ENCODE peak calls at places on chromosomes 2 and 18, in ten cellular contexts. B, U, K, Z, Y, X, O, P, H and F are unnamed samples.

GRCh38 chr18:59783138-59783537 is 85.9 kb upstream of the CCBE1 start:
- DNase-seq in B (no peak), U (no peak), K (peak), Z (no peak), Y (peak), X (no peak), O (peak), P (peak), H (peak), F (peak)

GRCh38 chr2:11368059-11368572 is 23.7 kb upstream of the ROCK2 start:
- DNase-seq in B (peak), U (no peak), K (no peak), Z (no peak), Y (no peak), X (no peak), O (no peak), P (no peak), H (no peak), F (no peak)

GRCh38 chr18:46414863-46415262 is 242.2 kb downstream of the LOXHD1 start:
- DNase-seq in B (no peak), U (no peak), K (no peak), Z (no peak), Y (no peak), X (no peak), O (no peak), P (no peak), H (no peak), F (no peak)

GRCh38 chr2:109049022-109049421 is 60.0 kb upstream of the EDAR start:
- DNase-seq in B (no peak), U (no peak), K (no peak), Z (no peak), Y (no peak), X (no peak), O (no peak), P (no peak), H (no peak), F (no peak)

GRCh38 chr2:62573137-62573731 is 67.2 kb upstream of the TMEM17 start:
- DNase-seq in B (no peak), U (no peak), K (no peak), Z (no peak), Y (no peak), X (no peak), O (no peak), P (no peak), H (peak), F (no peak)

GRCh38 chr18:2207294-2207693 is 364.0 kb downstream of the METTL4 start:
- DNase-seq in B (no peak), U (no peak), K (no peak), Z (no peak), Y (no peak), X (no peak), O (no peak), P (no peak), H (no peak), F (no peak)

GRCh38 chr18:44536619-44537018 is 144.1 kb upstream of the SETBP1 start:
- DNase-seq in B (no peak), U (no peak), K (no peak), Z (no peak), Y (peak), X (no peak), O (no peak), P (no peak), H (no peak), F (no peak)

GRCh38 chr2:178980815-178981214 is 69.1 kb downstream of the CCDC141 start:
- DNase-seq in B (no peak), U (no peak), K (no peak), Z (no peak), Y (no peak), X (no peak), O (no peak), P (no peak), H (no peak), F (no peak)

GRCh38 chr2:188598551-188598950 is 306.9 kb downstream of the GULP1 start:
- DNase-seq in B (no peak), U (no peak), K (no peak), Z (no peak), Y (no peak), X (no peak), O (no peak), P (no peak), H (no peak), F (no peak)

GRCh38 chr2:86073225-86073624 is 32.5 kb downstream of the POLR1A start:
- DNase-seq in B (no peak), U (no peak), K (no peak), Z (no peak), Y (no peak), X (no peak), O (peak), P (no peak), H (no peak), F (no peak)

GRCh38 chr2:66661253-66662173 is 226.6 kb downstream of the MEIS1 start:
- DNase-seq in B (no peak), U (no peak), K (no peak), Z (no peak), Y (no peak), X (no peak), O (no peak), P (no peak), H (no peak), F (no peak)

GRCh38 chr18:67142604-67143003 is 373.9 kb downstream of the DSEL start:
- DNase-seq in B (no peak), U (no peak), K (no peak), Z (no peak), Y (no peak), X (no peak), O (no peak), P (no peak), H (no peak), F (no peak)

GRCh38 chr2:73776869-73777519 is 2.9 kb downstream of the DUSP11 start:
- DNase-seq in B (no peak), U (no peak), K (peak), Z (peak), Y (no peak), X (peak), O (no peak), P (no peak), H (no peak), F (no peak)

GRCh38 chr2:233654501-233654900 is 17.2 kb upstream of the UGT1A9 start:
- DNase-seq in B (no peak), U (no peak), K (no peak), Z (no peak), Y (no peak), X (no peak), O (no peak), P (no peak), H (no peak), F (no peak)

GRCh38 chr2:52269696-52270485 is 1238.0 kb upstream of the NRXN1 start:
- DNase-seq in B (no peak), U (no peak), K (peak), Z (no peak), Y (no peak), X (no peak), O (no peak), P (no peak), H (peak), F (no peak)

GRCh38 chr2:47559079-47559684 is 156.2 kb downstream of the MSH2 start:
- DNase-seq in B (no peak), U (no peak), K (peak), Z (no peak), Y (no peak), X (peak), O (no peak), P (peak), H (no peak), F (peak)

GRCh38 chr18:72544092-72544886 is at the start of gene CBLN2:
- DNase-seq in B (peak), U (peak), K (peak), Z (no peak), Y (peak), X (peak), O (peak), P (peak), H (peak), F (peak)

GRCh38 chr2:239934571-239935171 is 90.5 kb downstream of the NDUFA10 start:
- DNase-seq in B (peak), U (peak), K (peak), Z (no peak), Y (peak), X (peak), O (no peak), P (peak), H (peak), F (peak)

GRCh38 chr2:119788751-119789150 is 29.0 kb downstream of the PTPN4 start:
- DNase-seq in B (no peak), U (no peak), K (no peak), Z (no peak), Y (no peak), X (no peak), O (no peak), P (no peak), H (no peak), F (no peak)

GRCh38 chr18:74420491-74420890 is 36.6 kb downstream of the DIPK1C start:
- DNase-seq in B (peak), U (no peak), K (no peak), Z (no peak), Y (no peak), X (no peak), O (no peak), P (no peak), H (no peak), F (no peak)

GRCh38 chr2:211216221-211216620 is 659.8 kb downstream of the CPS1 start:
- DNase-seq in B (no peak), U (no peak), K (no peak), Z (no peak), Y (no peak), X (peak), O (no peak), P (no peak), H (no peak), F (no peak)

GRCh38 chr18:37532917-37533316 is 32.7 kb downstream of the CELF4 start:
- DNase-seq in B (no peak), U (no peak), K (no peak), Z (no peak), Y (no peak), X (no peak), O (no peak), P (no peak), H (no peak), F (no peak)

GRCh38 chr2:11746807-11747459 is 501 bp downstream of the LPIN1 start:
- DNase-seq in B (no peak), U (no peak), K (peak), Z (no peak), Y (peak), X (peak), O (peak), P (no peak), H (peak), F (peak)